ENCODE peak calls at places on chromosomes 4 and X, in four cellular contexts. Q, U, D and I are unnamed samples.

GRCh38 chrX:31497086-31497485 is 425.2 kb upstream of the FTHL17 start:
- DNase-seq in Q (no peak), U (peak; percentile 50), D (peak; percentile 8), I (peak; percentile 29)

GRCh38 chr4:99117876-99118693 is 26.0 kb downstream of the ADH4 start:
- DNase-seq in U (peak; percentile 18), D (peak; percentile 9), Q (no peak), I (peak; percentile 38)

GRCh38 chr4:159142985-159143384 is 40.1 kb downstream of the RAPGEF2 start:
- DNase-seq in Q (no peak), D (no peak), U (no peak), I (no peak)

GRCh38 chr4:37908488-37909343 is 17.8 kb downstream of the TBC1D1 start:
- DNase-seq in Q (no peak), D (no peak), U (no peak), I (no peak)

GRCh38 chrX:2391869-2392606 is 108.7 kb downstream of the DHRSX start:
- DNase-seq in D (peak; percentile 60), Q (no peak), U (no peak), I (peak; percentile 83)

GRCh38 chr4:28247805-28248204 is 1387.2 kb downstream of the STIM2 start:
- DNase-seq in D (no peak), Q (no peak), U (no peak), I (no peak)

GRCh38 chrX:27966492-27966891 is 14.8 kb downstream of the DCAF8L1 start:
- DNase-seq in U (peak; percentile 61), D (peak; percentile 0), Q (no peak), I (no peak)

GRCh38 chrX:47030339-47030738 is 47.9 kb upstream of the RGN start:
- DNase-seq in Q (no peak), U (peak; percentile 69), D (peak; percentile 45), I (peak; percentile 57)

GRCh38 chrX:115562492-115562872 is 1.5 kb downstream of the PLS3 start:
- DNase-seq in D (peak; percentile 36), Q (no peak), U (peak; percentile 56), I (peak; percentile 50)

GRCh38 chrX:7614616-7615015 is 228.4 kb upstream of the VCX start:
- DNase-seq in U (no peak), D (no peak), Q (no peak), I (no peak)

GRCh38 chr4:105710012-105710600 is 1.5 kb downstream of the GSTCD start:
- DNase-seq in Q (no peak), U (no peak), D (no peak), I (no peak)

GRCh38 chrX:110170029-110170428 is 147.9 kb downstream of the AMMECR1 start:
- DNase-seq in U (no peak), Q (no peak), D (no peak), I (no peak)

GRCh38 chr4:288891-289290 is 16.4 kb downstream of the ZNF732 start:
- DNase-seq in Q (no peak), D (no peak), U (no peak), I (no peak)